ENCODE peak calls at places on chromosome 12, in five cellular contexts. K is K562, C is transverse colon, R is sigmoid colon, X is A549. L is an unnamed sample.
A peak's percentile ranks its signal among the peaks of the same experiment; 100 is the strongest.

GRCh38 chr12:80766897-80767296 is 50.2 kb downstream of the MYF5 start:
- DNase-seq in K (no peak), C (no peak), R (no peak), X (no peak), L (no peak)

GRCh38 chr12:14854586-14855163 is 11.3 kb upstream of the ART4 start:
- DNase-seq in K (no peak), C (no peak), R (no peak), X (no peak), L (no peak)

GRCh38 chr12:25054783-25055144 is 105.9 kb upstream of the BCAT1 start:
- DNase-seq in K (peak; percentile 23), C (no peak), R (no peak), X (no peak), L (no peak)

GRCh38 chr12:48988030-48988649 is 10.0 kb downstream of the WNT1 start:
- DNase-seq in K (peak; percentile 77), C (peak; percentile 75), R (no peak), X (peak; percentile 68), L (peak; percentile 51)

GRCh38 chr12:88111074-88111652 is 30.7 kb downstream of the CEP290 start:
- DNase-seq in K (peak; percentile 25), C (no peak), R (no peak), X (peak; percentile 20), L (no peak)

GRCh38 chr12:87982208-87982607 is 47.0 kb downstream of the C12orf50 start:
- DNase-seq in K (no peak), C (no peak), R (no peak), X (no peak), L (no peak)

GRCh38 chr12:96419576-96420254 is 19.5 kb upstream of the CDK17 start:
- DNase-seq in K (no peak), C (peak; percentile 21), R (no peak), X (no peak), L (no peak)

GRCh38 chr12:117850048-117850447 is 118.7 kb downstream of the KSR2 start:
- DNase-seq in K (peak; percentile 62), C (no peak), R (no peak), X (peak; percentile 80), L (no peak)

GRCh38 chr12:64561302-64561651 is 49.0 kb upstream of the RASSF3 start:
- DNase-seq in K (no peak), C (no peak), R (peak; percentile 28), X (no peak), L (no peak)

GRCh38 chr12:70598467-70599194 is 38.6 kb downstream of the PTPRB start:
- DNase-seq in K (peak; percentile 31), C (no peak), R (no peak), X (no peak), L (no peak)

GRCh38 chr12:6970096-6970527 is 352 bp downstream of the PHB2 start:
- DNase-seq in K (peak; percentile 49), C (no peak), R (no peak), X (no peak), L (no peak)
- TF ChIP-seq POLR2A in K (no peak), C (no peak), R (no peak), X (peak; percentile 33), L (no peak)

DNA sequence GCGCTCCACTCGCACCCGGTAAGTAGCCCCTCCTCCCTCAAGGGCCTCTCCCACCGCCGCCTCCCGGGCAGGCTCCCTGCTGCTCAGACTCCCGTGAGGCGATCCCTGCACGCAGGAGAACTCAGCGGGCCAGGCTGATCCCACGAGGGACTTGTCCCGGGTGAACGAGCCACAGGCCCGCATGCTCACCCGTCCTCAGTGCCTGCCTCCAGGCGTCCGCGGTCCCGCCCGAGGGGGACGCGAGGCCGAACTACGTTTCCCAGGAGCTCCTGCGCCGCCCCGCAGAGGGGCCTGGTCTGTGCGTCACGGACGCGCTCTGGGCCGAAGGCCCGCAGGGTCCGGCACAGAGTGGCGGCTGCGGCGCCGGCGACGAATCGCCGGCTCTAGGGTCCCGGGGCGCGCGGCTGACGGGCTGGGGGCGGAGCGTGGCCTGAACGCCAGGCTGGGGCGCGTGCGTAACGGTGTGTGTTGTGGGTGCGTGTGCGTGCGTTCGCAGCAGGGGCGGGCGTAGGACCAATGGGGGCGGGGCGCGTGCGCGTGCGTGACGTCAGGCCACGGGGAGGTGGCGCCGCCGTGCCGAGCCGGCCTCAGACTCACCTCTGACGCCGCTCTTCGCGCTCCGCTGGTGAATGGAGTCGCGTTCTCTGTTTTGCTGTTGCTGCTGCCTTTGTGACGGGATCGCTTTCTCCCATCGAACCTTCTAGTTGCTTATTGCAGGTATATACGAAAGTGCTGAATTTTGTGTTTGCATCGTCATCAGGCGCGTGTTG is at the start of the genes ZNF10 and ZNF891:
- DNase-seq in K (peak; percentile 96), C (peak; percentile 97), R (peak; percentile 98), X (peak; percentile 48), L (peak; percentile 91)
- TF ChIP-seq POLR2A in K (peak; percentile 91), C (peak; percentile 88), R (peak; percentile 72), X (peak; percentile 77), L (peak; percentile 41)

DNA sequence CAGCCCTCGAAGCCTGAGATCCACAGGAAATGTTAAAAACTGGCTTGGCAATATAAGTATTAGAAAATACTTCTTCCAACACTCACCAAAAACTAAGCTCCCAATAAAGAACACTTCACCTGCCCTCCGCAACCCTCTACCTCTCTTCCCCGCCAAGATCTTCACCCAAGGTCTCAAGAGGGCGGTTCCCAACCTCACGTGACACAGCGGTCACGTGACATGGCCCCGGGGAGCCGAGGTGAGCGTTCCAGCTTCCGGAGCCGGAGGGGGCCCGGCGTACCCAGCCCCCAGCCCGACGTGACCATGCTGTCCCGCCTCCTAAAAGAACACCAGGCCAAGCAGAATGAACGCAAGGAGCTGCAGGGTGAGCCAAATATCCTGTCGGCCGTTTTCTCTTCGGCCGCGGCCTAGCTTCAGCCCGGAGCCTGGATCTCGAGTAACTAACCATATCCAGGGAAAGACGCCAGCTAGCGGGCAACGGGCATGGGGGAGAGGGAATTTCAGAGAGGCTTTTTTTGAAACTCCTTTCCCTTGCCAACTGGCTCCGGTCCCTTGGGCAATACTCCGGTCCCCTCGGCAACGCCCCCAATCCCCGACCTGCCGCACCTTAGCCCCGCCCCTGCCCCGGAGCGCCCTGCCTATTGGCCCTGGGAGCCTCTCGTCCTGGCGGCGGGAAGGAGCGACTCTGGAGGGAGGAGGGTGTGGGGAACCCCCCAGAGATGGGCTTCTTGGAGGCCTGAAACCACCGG is at the start of gene BLOC1S1:
- DNase-seq in K (peak; percentile 98), C (peak; percentile 96), R (peak; percentile 98), X (peak; percentile 95), L (peak; percentile 93)
- TF ChIP-seq POLR2A in K (peak; percentile 77), C (peak; percentile 70), R (peak; percentile 42), X (peak; percentile 37), L (peak; percentile 44)

GRCh38 chr12:68695454-68695853 is 8.7 kb downstream of the NUP107 start:
- DNase-seq in K (no peak), C (no peak), R (no peak), X (no peak), L (no peak)
- TF ChIP-seq POLR2A in K (no peak), C (no peak), R (no peak), X (no peak), L (no peak)

L was measured in tibial nerve.